ENCODE peak calls at places on chromosomes 13 and 19, in ten cellular contexts. One of them, this sample, is unnamed.

GRCh38 chr13:33494596-33495214 is 209.2 kb upstream of the STARD13 start:
- DNase-seq in cardiac fibroblast: peak; percentile 96
- DNase-seq in Right ventricle myocardium superior: no peak
- DNase-seq in astrocyte of the spinal cord: peak; percentile 93
- DNase-seq in hypothalamus: no peak
- DNase-seq in tibial nerve: no peak
- DNase-seq in neural progenitor cell: no peak
- DNase-seq in Peyer's patch: no peak
- DNase-seq in RWPE1: peak; percentile 39
- DNase-seq in T-helper 2 cell: peak; percentile 6
- DNase-seq in this sample: no peak

GRCh38 chr19:43748685-43749084 is 6.1 kb downstream of the SMG9 start:
- DNase-seq in cardiac fibroblast: no peak
- DNase-seq in Right ventricle myocardium superior: no peak
- DNase-seq in astrocyte of the spinal cord: no peak
- DNase-seq in hypothalamus: no peak
- DNase-seq in tibial nerve: no peak
- DNase-seq in neural progenitor cell: no peak
- DNase-seq in Peyer's patch: no peak
- DNase-seq in RWPE1: no peak
- DNase-seq in T-helper 2 cell: no peak
- DNase-seq in this sample: no peak

GRCh38 chr19:8505680-8506401 is 3.4 kb upstream of the PRAM1 start:
- DNase-seq in cardiac fibroblast: peak; percentile 74
- DNase-seq in Right ventricle myocardium superior: peak; percentile 90
- DNase-seq in astrocyte of the spinal cord: peak; percentile 63
- DNase-seq in hypothalamus: peak; percentile 62
- DNase-seq in tibial nerve: peak; percentile 68
- DNase-seq in neural progenitor cell: peak; percentile 92
- DNase-seq in Peyer's patch: peak; percentile 82
- DNase-seq in RWPE1: peak; percentile 68
- DNase-seq in T-helper 2 cell: peak; percentile 59
- DNase-seq in this sample: peak; percentile 94

GRCh38 chr19:1591421-1592022 is 1.1 kb downstream of the MBD3 start:
- DNase-seq in cardiac fibroblast: peak; percentile 13
- DNase-seq in Right ventricle myocardium superior: no peak
- DNase-seq in astrocyte of the spinal cord: no peak
- DNase-seq in hypothalamus: no peak
- DNase-seq in tibial nerve: no peak
- DNase-seq in neural progenitor cell: peak; percentile 65
- DNase-seq in Peyer's patch: no peak
- DNase-seq in RWPE1: no peak
- DNase-seq in T-helper 2 cell: no peak
- DNase-seq in this sample: no peak

GRCh38 chr19:31974941-31975340 is 370.5 kb upstream of the ZNF507 start:
- DNase-seq in cardiac fibroblast: no peak
- DNase-seq in Right ventricle myocardium superior: no peak
- DNase-seq in astrocyte of the spinal cord: no peak
- DNase-seq in hypothalamus: no peak
- DNase-seq in tibial nerve: no peak
- DNase-seq in neural progenitor cell: no peak
- DNase-seq in Peyer's patch: no peak
- DNase-seq in RWPE1: no peak
- DNase-seq in T-helper 2 cell: no peak
- DNase-seq in this sample: peak; percentile 6

GRCh38 chr19:18153555-18154134 is 682 bp downstream of the PIK3R2 start:
- DNase-seq in cardiac fibroblast: no peak
- DNase-seq in Right ventricle myocardium superior: no peak
- DNase-seq in astrocyte of the spinal cord: no peak
- DNase-seq in hypothalamus: no peak
- DNase-seq in tibial nerve: no peak
- DNase-seq in neural progenitor cell: peak; percentile 46
- DNase-seq in Peyer's patch: peak; percentile 44
- DNase-seq in RWPE1: no peak
- DNase-seq in T-helper 2 cell: peak; percentile 39
- DNase-seq in this sample: no peak

GRCh38 chr19:2974342-2974932 is 2.9 kb upstream of the TLE6 start:
- DNase-seq in cardiac fibroblast: peak; percentile 81
- DNase-seq in Right ventricle myocardium superior: peak; percentile 68
- DNase-seq in astrocyte of the spinal cord: no peak
- DNase-seq in hypothalamus: no peak
- DNase-seq in tibial nerve: peak; percentile 42
- DNase-seq in neural progenitor cell: peak; percentile 36
- DNase-seq in Peyer's patch: no peak
- DNase-seq in RWPE1: no peak
- DNase-seq in T-helper 2 cell: peak; percentile 17
- DNase-seq in this sample: no peak

GRCh38 chr19:9792191-9793050 is 23.9 kb upstream of the ZNF846 start:
- DNase-seq in cardiac fibroblast: peak; percentile 98
- DNase-seq in Right ventricle myocardium superior: peak; percentile 94
- DNase-seq in astrocyte of the spinal cord: peak; percentile 94
- DNase-seq in hypothalamus: peak; percentile 98
- DNase-seq in tibial nerve: peak; percentile 94
- DNase-seq in neural progenitor cell: peak; percentile 99
- DNase-seq in Peyer's patch: peak; percentile 99
- DNase-seq in RWPE1: peak; percentile 85
- DNase-seq in T-helper 2 cell: peak; percentile 96
- DNase-seq in this sample: peak; percentile 100

GRCh38 chr19:7917292-7918061 is 2.7 kb upstream of the SNAPC2 start:
- DNase-seq in cardiac fibroblast: peak; percentile 67
- DNase-seq in Right ventricle myocardium superior: peak; percentile 73
- DNase-seq in astrocyte of the spinal cord: peak; percentile 40
- DNase-seq in hypothalamus: no peak
- DNase-seq in tibial nerve: no peak
- DNase-seq in neural progenitor cell: peak; percentile 86
- DNase-seq in Peyer's patch: peak; percentile 34
- DNase-seq in RWPE1: no peak
- DNase-seq in T-helper 2 cell: peak; percentile 71
- DNase-seq in this sample: peak; percentile 88

GRCh38 chr19:46503848-46504453 is 8.3 kb upstream of the PNMA8B start:
- DNase-seq in cardiac fibroblast: no peak
- DNase-seq in Right ventricle myocardium superior: no peak
- DNase-seq in astrocyte of the spinal cord: no peak
- DNase-seq in hypothalamus: no peak
- DNase-seq in tibial nerve: no peak
- DNase-seq in neural progenitor cell: peak; percentile 1
- DNase-seq in Peyer's patch: no peak
- DNase-seq in RWPE1: no peak
- DNase-seq in T-helper 2 cell: no peak
- DNase-seq in this sample: no peak

GRCh38 chr19:45553464-45553863 is 31.1 kb downstream of the OPA3 start:
- DNase-seq in cardiac fibroblast: no peak
- DNase-seq in Right ventricle myocardium superior: no peak
- DNase-seq in astrocyte of the spinal cord: no peak
- DNase-seq in hypothalamus: no peak
- DNase-seq in tibial nerve: no peak
- DNase-seq in neural progenitor cell: peak; percentile 85
- DNase-seq in Peyer's patch: no peak
- DNase-seq in RWPE1: no peak
- DNase-seq in T-helper 2 cell: no peak
- DNase-seq in this sample: peak; percentile 90

GRCh38 chr19:13012690-13013608 is 17.7 kb downstream of the NFIX start:
- DNase-seq in cardiac fibroblast: peak; percentile 65
- DNase-seq in Right ventricle myocardium superior: peak; percentile 70
- DNase-seq in astrocyte of the spinal cord: peak; percentile 75
- DNase-seq in hypothalamus: peak; percentile 66
- DNase-seq in tibial nerve: peak; percentile 65
- DNase-seq in neural progenitor cell: peak; percentile 48
- DNase-seq in Peyer's patch: no peak
- DNase-seq in RWPE1: peak; percentile 79
- DNase-seq in T-helper 2 cell: no peak
- DNase-seq in this sample: peak; percentile 74

This sample was measured in endodermal cell.